ENCODE peak calls at places on chromosome 1, in six cellular contexts. Z is stimulated activated CD4-positive, alpha-beta T cell treated with anti-CD3 and anti-CD28 coated beads, Interleukin-2, amount 100 ng/mL, for 48 hours; K is CD4-positive, alpha-beta T cell; M is HEK293T; U is amygdala; C is stimulated activated naive CD8-positive, alpha-beta T cell treated with anti-CD3 and anti-CD28 coated beads, Interleukin-15, Interleukin-2, amounts not matched to agents 100 U/mL and 50 U/mL, for 24 hours. V is an unnamed sample.
A peak's percentile ranks its signal among the peaks of the same experiment; 100 is the strongest.

GRCh38 chr1:94081566-94082344 is 39.2 kb downstream of the ABCA4 start:
- DNase-seq in Z (no peak), K (no peak), M (no peak), U (no peak), C (no peak), V (no peak)

GRCh38 chr1:179369751-179370341 is 4.1 kb downstream of the AXDND1 start:
- DNase-seq in Z (no peak), K (no peak), M (peak; percentile 74), U (no peak), C (peak; percentile 11), V (peak; percentile 46)

GRCh38 chr1:25447547-25447946 is 16.9 kb downstream of the MACO1 start:
- DNase-seq in Z (no peak), K (no peak), M (no peak), U (no peak), C (no peak), V (no peak)

GRCh38 chr1:4396571-4396970 is 257.8 kb upstream of the AJAP1 start:
- DNase-seq in Z (no peak), K (no peak), M (no peak), U (no peak), C (no peak), V (no peak)

GRCh38 chr1:185393821-185394220 is 76.8 kb upstream of the IVNS1ABP start:
- DNase-seq in Z (no peak), K (no peak), M (no peak), U (no peak), C (no peak), V (no peak)

GRCh38 chr1:201859424-201859823 is 29.3 kb upstream of the SHISA4 start:
- DNase-seq in Z (no peak), K (no peak), M (no peak), U (no peak), C (no peak), V (no peak)

GRCh38 chr1:243354511-243355153 is 98.8 kb downstream of the SDCCAG8 start:
- DNase-seq in Z (no peak), K (no peak), M (no peak), U (no peak), C (no peak), V (peak; percentile 19)

GRCh38 chr1:220789532-220790147 is 2.9 kb downstream of the MTARC1 start:
- DNase-seq in Z (no peak), K (no peak), M (no peak), U (no peak), C (no peak), V (no peak)

GRCh38 chr1:63189677-63190076 is 132.7 kb upstream of the FOXD3 start:
- DNase-seq in Z (no peak), K (no peak), M (no peak), U (no peak), C (no peak), V (peak; percentile 8)

GRCh38 chr1:180731131-180731530 is 99.3 kb downstream of the XPR1 start:
- DNase-seq in Z (no peak), K (no peak), M (no peak), U (no peak), C (no peak), V (no peak)

GRCh38 chr1:57353589-57353988 is 70.3 kb downstream of the DAB1 start:
- DNase-seq in Z (no peak), K (no peak), M (no peak), U (no peak), C (no peak), V (no peak)

GRCh38 chr1:106937104-106937503 is 119.4 kb upstream of the PRMT6 start:
- DNase-seq in Z (no peak), K (no peak), M (no peak), U (no peak), C (no peak), V (no peak)

GRCh38 chr1:235090406-235091069 is 38.1 kb downstream of the TOMM20 start:
- DNase-seq in Z (no peak), K (no peak), M (no peak), U (no peak), C (no peak), V (no peak)

GRCh38 chr1:31753623-31754349 is 10.4 kb downstream of the ADGRB2 start:
- DNase-seq in Z (no peak), K (no peak), M (no peak), U (peak; percentile 82), C (no peak), V (peak; percentile 33)

GRCh38 chr1:104706631-104707147 is 957.0 kb downstream of the AMY1C start:
- DNase-seq in Z (no peak), K (no peak), M (no peak), U (no peak), C (no peak), V (peak; percentile 50)

GRCh38 chr1:190175320-190175719 is 302.3 kb downstream of the BRINP3 start:
- DNase-seq in Z (no peak), K (no peak), M (no peak), U (no peak), C (no peak), V (no peak)

GRCh38 chr1:22556391-22557104 is 6.7 kb upstream of the EPHA8 start:
- DNase-seq in Z (no peak), K (no peak), M (no peak), U (no peak), C (no peak), V (no peak)